ENCODE peak calls at places on chromosomes 12 and 14, in five cellular contexts. J, Z, C, T and O are unnamed samples. For H3K27me3, the result is how much of the 10 kb centered on the place peaks cover.

GRCh38 chr14:87332001-87332400 is 661.0 kb downstream of the GALC start:
- DNase-seq in J (no peak), Z (no peak), C (no peak), T (no peak), O (no peak)

GRCh38 chr12:107990325-107990724 is 138.8 kb upstream of the WSCD2 start:
- DNase-seq in J (no peak), Z (peak), C (peak), T (no peak), O (peak)

GRCh38 chr14:35814371-35815005 is 5.4 kb upstream of the RALGAPA1 start:
- DNase-seq in J (no peak), Z (peak), C (peak), T (no peak), O (no peak)

GRCh38 chr14:76870146-76870545 is 43.9 kb downstream of the LRRC74A start:
- DNase-seq in J (no peak), Z (no peak), C (no peak), T (no peak), O (no peak)

GRCh38 chr12:32516230-32516629 is 116.9 kb downstream of the FGD4 start:
- DNase-seq in J (no peak), Z (no peak), C (no peak), T (no peak), O (no peak)

GRCh38 chr12:101490286-101490920 is 15.3 kb downstream of the SPIC start:
- DNase-seq in J (no peak), Z (peak), C (no peak), T (no peak), O (peak)

GRCh38 chr14:58107947-58108552 is 44.0 kb downstream of the ARMH4 start:
- DNase-seq in J (no peak), Z (peak), C (peak), T (no peak), O (peak)

GRCh38 chr12:117695956-117696355 is 272.8 kb downstream of the KSR2 start:
- DNase-seq in J (no peak), Z (no peak), C (no peak), T (no peak), O (no peak)

GRCh38 chr12:53781218-53781801 is 29.5 kb upstream of the CISTR start:
- DNase-seq in J (no peak), Z (no peak), C (no peak), T (no peak), O (peak)

GRCh38 chr14:87067597-87067996 is 925.4 kb downstream of the GALC start:
- DNase-seq in J (no peak), Z (no peak), C (no peak), T (no peak), O (no peak)

GRCh38 chr12:85829391-85829790 is 6.8 kb downstream of the RASSF9 start:
- DNase-seq in J (no peak), Z (no peak), C (no peak), T (no peak), O (no peak)

GRCh38 chr14:74902941-74903705 is 19.9 kb downstream of the RPS6KL1 start:
- DNase-seq in J (no peak), Z (no peak), C (no peak), T (no peak), O (no peak)

GRCh38 chr14:91372680-91373495 is 44.7 kb downstream of the CCDC88C start:
- DNase-seq in J (no peak), Z (no peak), C (peak), T (no peak), O (no peak)

GRCh38 chr12:74108729-74109128 is 428.9 kb upstream of the ATXN7L3B start:
- DNase-seq in J (no peak), Z (no peak), C (no peak), T (no peak), O (no peak)

GRCh38 chr14:43116341-43116740 is 1390.7 kb downstream of the FSCB start:
- DNase-seq in J (no peak), Z (no peak), C (no peak), T (no peak), O (no peak)

GRCh38 chr12:31578632-31579031 is 12.3 kb downstream of the DENND5B start:
- DNase-seq in J (no peak), Z (no peak), C (peak), T (no peak), O (no peak)

GRCh38 chr12:62190921-62191746 is 69.1 kb upstream of the USP15 start:
- DNase-seq in J (no peak), Z (no peak), C (no peak), T (no peak), O (no peak)

GRCh38 chr14:65131176-65131765 is 29.0 kb upstream of the MAX start:
- DNase-seq in J (no peak), Z (peak), C (no peak), T (no peak), O (peak)

GRCh38 chr14:50845166-50845565 is 14.2 kb upstream of the NIN start:
- DNase-seq in J (no peak), Z (no peak), C (no peak), T (no peak), O (no peak)

GRCh38 chr14:67573268-67574010 is 26.6 kb downstream of the PIGH start:
- DNase-seq in J (peak), Z (no peak), C (no peak), T (no peak), O (no peak)

GRCh38 chr14:22291406-22291805 is 297.6 kb downstream of the DAD1 start:
- DNase-seq in J (no peak), Z (no peak), C (no peak), T (no peak), O (no peak)

GRCh38 chr14:50044040-50044651 is 72.2 kb downstream of the VCPKMT start:
- DNase-seq in J (no peak), Z (no peak), C (no peak), T (no peak), O (no peak)

GRCh38 chr14:20489093-20489994 is 16.0 kb upstream of the RNASE10 start:
- DNase-seq in J (no peak), Z (no peak), C (no peak), T (no peak), O (no peak)

GRCh38 chr12:123896786-123897185 is 75.8 kb downstream of the CCDC92 start:
- DNase-seq in J (peak), Z (no peak), C (no peak), T (no peak), O (no peak)

GRCh38 chr12:118404876-118405521 is 28.6 kb downstream of the SUDS3 start:
- DNase-seq in J (peak), Z (peak), C (peak), T (no peak), O (peak)

GRCh38 chr12:50677858-50678257 is 86.0 kb upstream of the ATF1 start:
- DNase-seq in J (no peak), Z (no peak), C (no peak), T (no peak), O (no peak)

GRCh38 chr12:32034045-32034444 is 72.6 kb upstream of the BICD1 start:
- DNase-seq in J (no peak), Z (no peak), C (peak), T (no peak), O (no peak)

GRCh38 chr12:12686472-12686871 is 9.5 kb downstream of the GPR19 start:
- DNase-seq in J (no peak), Z (no peak), C (no peak), T (no peak), O (no peak)

GRCh38 chr14:95519699-95520098 is 3.2 kb upstream of the SYNE3 start:
- DNase-seq in J (peak), Z (peak), C (peak), T (no peak), O (no peak)
- TF ChIP-seq POLR2A in J (no peak), Z (no peak), C (no peak), T (no peak), O (no peak)

DNA sequence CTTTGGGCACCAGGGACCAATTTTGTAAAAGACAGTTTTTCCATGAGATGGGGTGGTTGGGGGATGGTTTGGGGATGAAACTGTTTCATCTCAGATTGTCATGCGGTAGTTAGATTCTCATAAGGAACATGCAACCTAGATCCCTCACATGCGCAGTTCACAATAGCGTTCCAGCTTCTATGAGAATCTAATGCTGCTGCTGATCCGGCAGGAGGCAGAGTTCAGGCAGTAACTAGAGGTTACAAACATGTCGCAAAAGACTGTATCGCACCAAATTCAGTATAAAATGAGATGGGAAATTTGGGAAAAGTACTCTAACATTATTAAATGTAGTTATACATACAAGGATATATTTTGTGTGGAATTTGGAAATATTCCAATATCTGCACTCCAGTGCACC is 213.2 kb upstream of the LRFN5 start:
- DNase-seq in J (no peak), Z (no peak), C (no peak), T (no peak), O (no peak)
- TF ChIP-seq POLR2AphosphoS5 in J (no peak), Z (no peak), C (no peak), T (no peak), O (no peak)

GRCh38 chr12:4833053-4833452 is 76.7 kb upstream of the KCNA1 start:
- DNase-seq in J (no peak), Z (no peak), C (no peak), T (no peak), O (no peak)
- H3K27me3 ChIP-seq in J (under half), Z (under half), C (under half), T (under half), O (under half)

GRCh38 chr14:70917633-70918032 is 10.4 kb downstream of the PCNX1 start:
- DNase-seq in J (no peak), Z (no peak), C (no peak), T (no peak), O (no peak)
- TF ChIP-seq POLR2A in J (no peak), Z (no peak), C (no peak), T (no peak), O (no peak)

GRCh38 chr12:109995703-109996482 is at the start of gene GIT2:
- DNase-seq in J (peak), Z (peak), C (peak), T (peak), O (peak)
- TF ChIP-seq POLR2AphosphoS5 in J (peak), Z (peak), C (peak), T (peak), O (peak)

GRCh38 chr14:72595152-72595551 is 298.7 kb downstream of the DPF3 start:
- DNase-seq in J (no peak), Z (no peak), C (no peak), T (no peak), O (no peak)
- H3K27me3 ChIP-seq in J (under half), Z (under half), C (under half), T (under half), O (under half)

DNA sequence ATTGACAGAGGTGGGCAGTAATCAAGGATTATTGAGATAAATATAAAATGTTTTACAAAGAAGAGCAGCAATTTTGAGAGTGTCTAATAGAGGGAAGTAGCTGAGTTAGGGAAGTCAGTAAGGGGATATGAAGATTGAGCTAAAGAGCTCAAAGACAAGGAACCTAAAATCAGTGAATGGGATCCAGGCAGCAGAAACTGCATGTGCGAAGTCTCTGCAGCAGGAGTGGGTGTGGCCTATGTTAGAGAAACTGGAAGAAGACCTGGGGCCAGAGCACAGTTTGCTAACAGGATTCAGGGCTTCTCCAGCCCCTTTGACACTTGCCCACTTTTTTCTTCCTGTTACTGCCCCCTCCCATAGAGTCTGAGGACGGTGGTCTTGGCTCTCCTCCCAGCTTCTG is 36.3 kb upstream of the PLXNC1 start:
- DNase-seq in J (no peak), Z (no peak), C (no peak), T (no peak), O (no peak)
- TF ChIP-seq POLR2A in J (no peak), Z (no peak), C (no peak), T (no peak), O (no peak)